ENCODE peak calls at places on chromosomes 12 and 14, in seven cellular contexts. O is fibroblast of pulmonary artery, T is bronchial epithelial cell, R is lung, U is Karpas-422, W is astrocyte of the spinal cord, C is choroid plexus epithelial cell. B is an unnamed sample.

GRCh38 chr12:83823386-83824045 is 1089.1 kb downstream of the SLC6A15 start:
- DNase-seq in C (peak), O (peak), U (peak), R (no peak), T (peak), W (peak), B (peak)

GRCh38 chr14:38197001-38197760 is 10.5 kb upstream of the SSTR1 start:
- DNase-seq in U (peak), O (peak), W (peak), T (no peak), R (no peak), C (peak), B (peak)

GRCh38 chr14:54000341-54000811 is 43.8 kb upstream of the BMP4 start:
- DNase-seq in C (peak), R (no peak), T (no peak), W (peak), O (peak), U (no peak), B (no peak)

GRCh38 chr14:69263771-69264170 is 3.8 kb downstream of the GALNT16 start:
- DNase-seq in O (no peak), T (no peak), R (no peak), U (peak), C (no peak), W (no peak), B (no peak)

GRCh38 chr12:122202017-122202416 is 1.5 kb upstream of the B3GNT4 start:
- DNase-seq in W (no peak), R (no peak), U (no peak), C (no peak), T (no peak), O (no peak), B (no peak)

GRCh38 chr12:104724992-104725585 is 233.0 kb downstream of the SLC41A2 start:
- DNase-seq in W (no peak), C (peak), U (no peak), O (no peak), R (no peak), T (no peak), B (no peak)

GRCh38 chr14:65243766-65244442 is 141.6 kb upstream of the MAX start:
- DNase-seq in W (no peak), C (peak), U (peak), T (peak), R (no peak), O (peak), B (no peak)

GRCh38 chr12:78938341-78939084 is 73.9 kb downstream of the SYT1 start:
- DNase-seq in W (no peak), T (no peak), C (no peak), O (no peak), U (no peak), R (no peak), B (peak)

GRCh38 chr12:6824962-6825381 is 3.2 kb upstream of the P3H3 start:
- DNase-seq in O (peak), C (peak), R (no peak), T (peak), W (peak), U (no peak), B (no peak)

GRCh38 chr12:27619308-27619707 is 76.9 kb upstream of the REP15 start:
- DNase-seq in U (no peak), O (peak), W (peak), R (no peak), C (peak), T (peak), B (peak)

GRCh38 chr12:42135264-42135814 is 9.3 kb downstream of the GXYLT1 start:
- DNase-seq in U (no peak), R (no peak), W (peak), C (peak), O (peak), T (peak), B (peak)

GRCh38 chr12:65518771-65519170 is 240.3 kb downstream of the MSRB3 start:
- DNase-seq in O (no peak), W (peak), R (no peak), C (no peak), U (no peak), T (peak), B (peak)

GRCh38 chr12:111409403-111410228 is 3.9 kb downstream of the SH2B3 start:
- DNase-seq in U (peak), W (peak), O (peak), C (peak), R (peak), T (no peak), B (peak)

GRCh38 chr12:30047499-30048262 is 263.9 kb upstream of the TMTC1 start:
- DNase-seq in R (no peak), O (peak), T (peak), C (peak), W (peak), U (no peak), B (peak)

GRCh38 chr12:13000935-13001724 is 1.1 kb upstream of the HEBP1 start:
- DNase-seq in R (peak), U (peak), T (peak), O (peak), C (peak), W (peak), B (peak)

GRCh38 chr12:130423991-130424857 is 86.5 kb downstream of the PIWIL1 start:
- DNase-seq in R (no peak), W (no peak), O (no peak), C (no peak), U (no peak), T (no peak), B (no peak)

GRCh38 chr14:70653662-70654061 is 11.9 kb downstream of the TTC9 start:
- DNase-seq in U (no peak), C (no peak), T (no peak), R (no peak), W (no peak), O (no peak), B (peak)

GRCh38 chr14:70658899-70659298 is 17.2 kb downstream of the TTC9 start:
- DNase-seq in R (no peak), T (no peak), C (no peak), W (no peak), O (no peak), U (peak), B (no peak)

GRCh38 chr14:70654609-70655008 is 12.9 kb downstream of the TTC9 start:
- DNase-seq in O (no peak), C (no peak), U (no peak), R (no peak), T (no peak), W (peak), B (peak)

GRCh38 chr14:70652871-70653270 is 11.2 kb downstream of the TTC9 start:
- DNase-seq in R (no peak), C (no peak), U (no peak), T (peak), W (no peak), O (no peak), B (no peak)

DNA sequence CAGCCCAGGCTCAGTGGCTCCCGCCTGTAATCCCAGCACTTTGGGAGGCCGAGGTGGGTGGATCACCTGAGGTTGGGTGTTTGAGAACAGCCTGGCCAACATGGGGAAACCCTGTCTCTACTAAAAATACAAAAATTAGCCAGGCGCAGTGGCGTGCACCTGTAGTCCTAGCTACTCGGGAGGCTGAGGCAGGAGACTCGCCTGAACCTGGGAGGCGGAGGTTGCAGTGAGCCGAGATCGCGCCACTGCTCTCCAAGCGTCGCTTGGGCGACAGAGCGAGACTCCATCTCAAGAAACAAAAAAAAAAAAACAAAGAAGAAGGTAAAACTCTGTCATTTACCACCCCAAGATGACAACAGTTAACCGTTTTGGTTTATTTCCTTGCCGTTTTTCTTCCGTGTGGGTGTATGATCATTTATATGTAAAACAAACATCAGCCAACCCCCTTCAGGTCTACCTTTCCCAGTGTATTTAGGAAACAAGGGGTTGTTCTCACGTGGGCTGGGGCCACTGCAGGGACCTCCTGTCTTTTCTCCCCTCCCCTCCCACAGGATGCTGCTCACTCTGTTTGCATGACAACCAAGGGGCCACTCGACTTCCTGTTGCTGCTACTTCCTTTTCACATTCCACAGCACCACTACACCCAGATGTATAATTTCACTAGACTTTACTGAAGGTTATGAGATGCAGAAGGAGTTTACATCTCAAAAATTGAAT is 13.6 kb downstream of the TTC9 start:
- DNase-seq in R (no peak), W (no peak), C (peak), T (no peak), O (peak), U (peak), B (peak)
- H3K4me3 ChIP-seq in R (no peak), W (no peak), C (no peak), T (no peak), O (no peak), U (peak), B (no peak)

GRCh38 chr12:57842342-57843294 is 3.9 kb downstream of the CTDSP2 start:
- DNase-seq in C (peak), O (no peak), U (peak), W (no peak), R (no peak), T (no peak), B (peak)
- H3K4me3 ChIP-seq in C (peak), O (peak), U (no peak), W (peak), R (no peak), T (no peak), B (peak)

GRCh38 chr12:43551271-43551970 is 582 bp downstream of the ADAMTS20 start:
- DNase-seq in U (no peak), T (no peak), C (no peak), W (no peak), O (no peak), R (no peak), B (peak)
- H3K4me3 ChIP-seq in U (no peak), T (no peak), C (peak), W (peak), O (no peak), R (no peak), B (peak)

GRCh38 chr14:99658218-99658617 is 13.3 kb downstream of the HHIPL1 start:
- DNase-seq in R (no peak), C (no peak), T (no peak), O (no peak), U (no peak), W (no peak), B (no peak)

GRCh38 chr14:99662846-99663245 is 17.9 kb downstream of the HHIPL1 start:
- DNase-seq in O (no peak), C (no peak), R (no peak), U (no peak), T (no peak), W (no peak), B (no peak)

GRCh38 chr14:99659333-99659741 is 14.4 kb downstream of the HHIPL1 start:
- DNase-seq in W (no peak), C (no peak), T (no peak), U (no peak), O (no peak), R (no peak), B (no peak)

GRCh38 chr14:99660006-99660566 is 15.2 kb downstream of the HHIPL1 start:
- DNase-seq in R (no peak), U (no peak), O (no peak), T (no peak), W (no peak), C (no peak), B (no peak)

GRCh38 chr14:99660794-99661193 is 15.9 kb downstream of the HHIPL1 start:
- DNase-seq in O (no peak), R (no peak), T (no peak), U (no peak), W (no peak), C (no peak), B (peak)
- H3K4me3 ChIP-seq in O (no peak), R (no peak), T (no peak), U (no peak), W (no peak), C (no peak), B (no peak)

GRCh38 chr14:52279405-52279804 is 11.9 kb downstream of the PTGDR start:
- DNase-seq in W (peak), R (no peak), T (peak), C (peak), U (no peak), O (peak), B (no peak)
- H3K4me3 ChIP-seq in W (no peak), R (no peak), T (no peak), C (no peak), U (no peak), O (no peak), B (no peak)

GRCh38 chr14:58313699-58314098 is 15.3 kb downstream of the ARID4A start:
- DNase-seq in U (no peak), C (no peak), O (no peak), R (no peak), T (no peak), W (no peak), B (no peak)

GRCh38 chr14:58315606-58316005 is 17.3 kb downstream of the ARID4A start:
- DNase-seq in C (no peak), R (no peak), U (no peak), O (no peak), T (peak), W (no peak), B (no peak)
- H3K4me3 ChIP-seq in C (no peak), R (no peak), U (no peak), O (no peak), T (no peak), W (no peak), B (no peak)

GRCh38 chr14:52067873-52068740 is 752 bp downstream of the NID2 start:
- DNase-seq in O (peak), R (no peak), W (no peak), T (no peak), U (no peak), C (peak), B (peak)

GRCh38 chr14:52071675-52072074 is 2.8 kb upstream of the NID2 start:
- DNase-seq in C (peak), U (no peak), W (no peak), R (no peak), T (peak), O (peak), B (peak)

GRCh38 chr14:52068741-52069616 is at the start of gene NID2:
- DNase-seq in W (peak), T (peak), R (peak), O (peak), C (peak), U (no peak), B (peak)

GRCh38 chr14:52072266-52072780 is 3.5 kb upstream of the NID2 start:
- DNase-seq in R (no peak), W (no peak), T (no peak), O (no peak), U (no peak), C (peak), B (no peak)

GRCh38 chr14:52069617-52070431 is 965 bp upstream of the NID2 start:
- DNase-seq in T (no peak), O (peak), U (no peak), C (peak), R (no peak), W (peak), B (peak)
- H3K4me3 ChIP-seq in T (peak), O (peak), U (no peak), C (peak), R (no peak), W (peak), B (peak)